ENCODE peak calls at places on chromosomes 7 and 10, in five cellular contexts. G, M, N, C and Q are unnamed samples.

GRCh38 chr7:3440509-3440908 is 139.5 kb downstream of the SDK1 start:
- DNase-seq in G (no peak), M (no peak), N (no peak), C (no peak), Q (no peak)

GRCh38 chr10:112915590-112916572 is 34.2 kb upstream of the TCF7L2 start:
- DNase-seq in G (peak; percentile 75), M (no peak), N (no peak), C (no peak), Q (no peak)

GRCh38 chr7:74174606-74175082 is 488 bp downstream of the EIF4H start:
- DNase-seq in G (peak; percentile 79), M (peak; percentile 16), N (peak; percentile 61), C (no peak), Q (no peak)

GRCh38 chr10:49327036-49327813 is 28.3 kb downstream of the C10orf71 start:
- DNase-seq in G (no peak), M (no peak), N (no peak), C (no peak), Q (no peak)

GRCh38 chr10:99172130-99172738 is 63.4 kb downstream of the HPSE2 start:
- DNase-seq in G (peak; percentile 53), M (no peak), N (peak; percentile 30), C (no peak), Q (no peak)

GRCh38 chr7:144019457-144019856 is 19.3 kb downstream of the OR6B1 start:
- DNase-seq in G (peak; percentile 84), M (no peak), N (no peak), C (no peak), Q (no peak)

GRCh38 chr7:157668221-157668883 is 331.5 kb downstream of the DNAJB6 start:
- DNase-seq in G (no peak), M (no peak), N (peak; percentile 29), C (no peak), Q (no peak)

GRCh38 chr10:90023950-90024349 is 322.6 kb downstream of the KIF20B start:
- DNase-seq in G (no peak), M (no peak), N (no peak), C (no peak), Q (no peak)

GRCh38 chr7:79090543-79090942 is 362.9 kb downstream of the MAGI2 start:
- DNase-seq in G (no peak), M (no peak), N (no peak), C (no peak), Q (no peak)

GRCh38 chr7:128137096-128137655 is 103.9 kb upstream of the LEP start:
- DNase-seq in G (peak; percentile 64), M (no peak), N (no peak), C (no peak), Q (no peak)

GRCh38 chr7:121336579-121336978 is 7.8 kb downstream of the WNT16 start:
- DNase-seq in G (no peak), M (no peak), N (no peak), C (no peak), Q (no peak)

GRCh38 chr7:87506243-87507180 is 31.0 kb upstream of the ABCB4 start:
- DNase-seq in G (no peak), M (no peak), N (no peak), C (no peak), Q (no peak)

GRCh38 chr10:99560277-99561126 is 27.8 kb downstream of the NKX2-3 start:
- DNase-seq in G (peak; percentile 49), M (peak; percentile 28), N (peak; percentile 69), C (peak; percentile 4), Q (no peak)

GRCh38 chr10:123147635-123148413 is at the start of gene HMX2:
- DNase-seq in G (peak; percentile 56), M (no peak), N (peak; percentile 58), C (no peak), Q (no peak)

GRCh38 chr7:155002411-155003214 is at the start of gene PAXIP1:
- DNase-seq in G (peak; percentile 79), M (peak; percentile 59), N (peak; percentile 34), C (no peak), Q (peak; percentile 71)

GRCh38 chr7:139909379-139910050 is 80.5 kb downstream of the TBXAS1 start:
- DNase-seq in G (peak; percentile 20), M (peak; percentile 82), N (no peak), C (no peak), Q (no peak)

GRCh38 chr7:36670585-36671431 is 53.5 kb downstream of the AOAH start:
- DNase-seq in G (peak; percentile 88), M (peak; percentile 82), N (peak; percentile 85), C (no peak), Q (peak; percentile 74)